ENCODE peak calls at places on chromosomes 4 and X, in ten cellular contexts. One of them, this sample, is unnamed.

GRCh38 chrX:119417842-119418241 is 18.7 kb downstream of the SLC25A43 start:
- DNase-seq in uterus: no peak
- DNase-seq in astrocyte: no peak
- DNase-seq in OCI-LY7: peak; percentile 36
- DNase-seq in naive thymus-derived CD4-positive, alpha-beta T cell: no peak
- DNase-seq in sigmoid colon: no peak
- DNase-seq in left lung: no peak
- DNase-seq in adrenal gland: no peak
- DNase-seq in testis: no peak
- DNase-seq in aorta: no peak
- DNase-seq in this sample: no peak

GRCh38 chr4:88107406-88108107 is 50.9 kb downstream of the ABCG2 start:
- DNase-seq in uterus: no peak
- DNase-seq in astrocyte: peak; percentile 4
- DNase-seq in OCI-LY7: no peak
- DNase-seq in naive thymus-derived CD4-positive, alpha-beta T cell: no peak
- DNase-seq in sigmoid colon: no peak
- DNase-seq in left lung: no peak
- DNase-seq in adrenal gland: peak; percentile 45
- DNase-seq in testis: no peak
- DNase-seq in aorta: no peak
- DNase-seq in this sample: peak; percentile 7

GRCh38 chr4:143286733-143287570 is 49.7 kb upstream of the GAB1 start:
- DNase-seq in uterus: no peak
- DNase-seq in astrocyte: peak; percentile 53
- DNase-seq in OCI-LY7: no peak
- DNase-seq in naive thymus-derived CD4-positive, alpha-beta T cell: no peak
- DNase-seq in sigmoid colon: no peak
- DNase-seq in left lung: no peak
- DNase-seq in adrenal gland: no peak
- DNase-seq in testis: no peak
- DNase-seq in aorta: no peak
- DNase-seq in this sample: peak; percentile 74

GRCh38 chr4:3677671-3678070 is 88.5 kb upstream of the ADRA2C start:
- DNase-seq in uterus: peak; percentile 20
- DNase-seq in astrocyte: no peak
- DNase-seq in OCI-LY7: peak; percentile 83
- DNase-seq in naive thymus-derived CD4-positive, alpha-beta T cell: no peak
- DNase-seq in sigmoid colon: peak; percentile 41
- DNase-seq in left lung: no peak
- DNase-seq in adrenal gland: no peak
- DNase-seq in testis: no peak
- DNase-seq in aorta: no peak
- DNase-seq in this sample: no peak

GRCh38 chr4:148530114-148530513 is 87.9 kb upstream of the NR3C2 start:
- DNase-seq in uterus: no peak
- DNase-seq in astrocyte: no peak
- DNase-seq in OCI-LY7: no peak
- DNase-seq in naive thymus-derived CD4-positive, alpha-beta T cell: no peak
- DNase-seq in sigmoid colon: no peak
- DNase-seq in left lung: no peak
- DNase-seq in adrenal gland: no peak
- DNase-seq in testis: no peak
- DNase-seq in aorta: no peak
- DNase-seq in this sample: no peak

GRCh38 chr4:101345271-101345595 is 2.1 kb downstream of the PPP3CA start:
- DNase-seq in uterus: peak; percentile 14
- DNase-seq in astrocyte: no peak
- DNase-seq in OCI-LY7: peak; percentile 34
- DNase-seq in naive thymus-derived CD4-positive, alpha-beta T cell: peak; percentile 9
- DNase-seq in sigmoid colon: no peak
- DNase-seq in left lung: no peak
- DNase-seq in adrenal gland: no peak
- DNase-seq in testis: no peak
- DNase-seq in aorta: no peak
- DNase-seq in this sample: peak; percentile 73

GRCh38 chr4:151568966-151569365 is 160.0 kb downstream of the FHIP1A start:
- DNase-seq in uterus: no peak
- DNase-seq in astrocyte: no peak
- DNase-seq in OCI-LY7: no peak
- DNase-seq in naive thymus-derived CD4-positive, alpha-beta T cell: no peak
- DNase-seq in sigmoid colon: no peak
- DNase-seq in left lung: no peak
- DNase-seq in adrenal gland: no peak
- DNase-seq in testis: no peak
- DNase-seq in aorta: no peak
- DNase-seq in this sample: no peak

GRCh38 chrX:19225906-19226305 is 103.6 kb upstream of the ADGRG2 start:
- DNase-seq in uterus: no peak
- DNase-seq in astrocyte: no peak
- DNase-seq in OCI-LY7: no peak
- DNase-seq in naive thymus-derived CD4-positive, alpha-beta T cell: no peak
- DNase-seq in sigmoid colon: no peak
- DNase-seq in left lung: no peak
- DNase-seq in adrenal gland: no peak
- DNase-seq in testis: peak; percentile 19
- DNase-seq in aorta: no peak
- DNase-seq in this sample: no peak

GRCh38 chr4:176406736-176407135 is 87.0 kb downstream of the SPCS3 start:
- DNase-seq in uterus: no peak
- DNase-seq in astrocyte: peak; percentile 68
- DNase-seq in OCI-LY7: no peak
- DNase-seq in naive thymus-derived CD4-positive, alpha-beta T cell: no peak
- DNase-seq in sigmoid colon: no peak
- DNase-seq in left lung: no peak
- DNase-seq in adrenal gland: no peak
- DNase-seq in testis: no peak
- DNase-seq in aorta: no peak
- DNase-seq in this sample: peak; percentile 11

GRCh38 chr4:100372432-100372831 is 145.4 kb downstream of the EMCN start:
- DNase-seq in uterus: no peak
- DNase-seq in astrocyte: no peak
- DNase-seq in OCI-LY7: peak; percentile 3
- DNase-seq in naive thymus-derived CD4-positive, alpha-beta T cell: no peak
- DNase-seq in sigmoid colon: no peak
- DNase-seq in left lung: no peak
- DNase-seq in adrenal gland: no peak
- DNase-seq in testis: no peak
- DNase-seq in aorta: no peak
- DNase-seq in this sample: no peak

GRCh38 chr4:6425336-6425735 is 47.1 kb downstream of the PPP2R2C start:
- DNase-seq in uterus: no peak
- DNase-seq in astrocyte: no peak
- DNase-seq in OCI-LY7: no peak
- DNase-seq in naive thymus-derived CD4-positive, alpha-beta T cell: no peak
- DNase-seq in sigmoid colon: no peak
- DNase-seq in left lung: no peak
- DNase-seq in adrenal gland: no peak
- DNase-seq in testis: no peak
- DNase-seq in aorta: peak; percentile 40
- DNase-seq in this sample: no peak

GRCh38 chrX:50698944-50699343 is 115.0 kb downstream of the SHROOM4 start:
- DNase-seq in uterus: no peak
- DNase-seq in astrocyte: no peak
- DNase-seq in OCI-LY7: no peak
- DNase-seq in naive thymus-derived CD4-positive, alpha-beta T cell: no peak
- DNase-seq in sigmoid colon: no peak
- DNase-seq in left lung: no peak
- DNase-seq in adrenal gland: no peak
- DNase-seq in testis: no peak
- DNase-seq in aorta: no peak
- DNase-seq in this sample: no peak

GRCh38 chrX:130393451-130394074 is 8.1 kb upstream of the GPR119 start:
- DNase-seq in uterus: no peak
- DNase-seq in astrocyte: peak; percentile 15
- DNase-seq in OCI-LY7: peak; percentile 23
- DNase-seq in naive thymus-derived CD4-positive, alpha-beta T cell: no peak
- DNase-seq in sigmoid colon: no peak
- DNase-seq in left lung: no peak
- DNase-seq in adrenal gland: peak; percentile 52
- DNase-seq in testis: peak; percentile 52
- DNase-seq in aorta: no peak
- DNase-seq in this sample: peak; percentile 75

GRCh38 chr4:88738146-88738545 is 40.5 kb upstream of the NAP1L5 start:
- DNase-seq in uterus: no peak
- DNase-seq in astrocyte: no peak
- DNase-seq in OCI-LY7: no peak
- DNase-seq in naive thymus-derived CD4-positive, alpha-beta T cell: peak; percentile 20
- DNase-seq in sigmoid colon: no peak
- DNase-seq in left lung: no peak
- DNase-seq in adrenal gland: no peak
- DNase-seq in testis: no peak
- DNase-seq in aorta: no peak
- DNase-seq in this sample: no peak

GRCh38 chrX:41559235-41559634 is 112.1 kb downstream of the NYX start:
- DNase-seq in uterus: no peak
- DNase-seq in astrocyte: no peak
- DNase-seq in OCI-LY7: no peak
- DNase-seq in naive thymus-derived CD4-positive, alpha-beta T cell: no peak
- DNase-seq in sigmoid colon: no peak
- DNase-seq in left lung: no peak
- DNase-seq in adrenal gland: no peak
- DNase-seq in testis: no peak
- DNase-seq in aorta: no peak
- DNase-seq in this sample: no peak
- H3K4me1 ChIP-seq in uterus: no peaks in the 10 kb centered on the region
- H3K4me1 ChIP-seq in astrocyte: peaks cover 21% of the 10 kb centered on the region
- H3K4me1 ChIP-seq in OCI-LY7: peaks cover 20% of the 10 kb centered on the region
- H3K4me1 ChIP-seq in naive thymus-derived CD4-positive, alpha-beta T cell: no peaks in the 10 kb centered on the region
- H3K4me1 ChIP-seq in sigmoid colon: no peaks in the 10 kb centered on the region
- H3K4me1 ChIP-seq in left lung: no peaks in the 10 kb centered on the region
- H3K4me1 ChIP-seq in adrenal gland: peaks cover 10% of the 10 kb centered on the region
- H3K4me1 ChIP-seq in testis: no peaks in the 10 kb centered on the region
- H3K4me1 ChIP-seq in aorta: no peaks in the 10 kb centered on the region
- H3K4me1 ChIP-seq in this sample: peaks cover 18% of the 10 kb centered on the region

DNA sequence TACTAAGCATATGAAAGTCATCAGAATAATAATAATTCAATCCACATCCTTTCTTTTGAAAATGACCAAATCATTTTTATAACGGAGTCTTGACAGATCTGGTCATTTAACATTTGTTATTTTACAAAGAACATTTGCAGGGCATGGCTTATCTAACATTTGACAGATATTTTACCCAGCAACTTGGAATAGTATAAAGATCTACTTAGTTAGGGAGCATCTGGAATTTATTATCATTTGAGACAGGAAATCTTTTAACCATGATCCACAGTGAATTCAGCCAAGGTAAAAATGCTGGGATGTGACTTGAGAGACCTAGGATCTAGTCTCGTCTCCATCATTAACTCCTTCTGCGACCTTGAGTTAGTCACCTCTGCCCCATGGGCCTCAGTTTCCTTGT is 22.4 kb downstream of the STARD8 start:
- DNase-seq in uterus: no peak
- DNase-seq in astrocyte: no peak
- DNase-seq in OCI-LY7: no peak
- DNase-seq in naive thymus-derived CD4-positive, alpha-beta T cell: no peak
- DNase-seq in sigmoid colon: no peak
- DNase-seq in left lung: no peak
- DNase-seq in adrenal gland: no peak
- DNase-seq in testis: no peak
- DNase-seq in aorta: no peak
- DNase-seq in this sample: peak; percentile 30
- H3K4me1 ChIP-seq in uterus: no peaks in the 10 kb centered on the region
- H3K4me1 ChIP-seq in astrocyte: no peaks in the 10 kb centered on the region
- H3K4me1 ChIP-seq in OCI-LY7: no peaks in the 10 kb centered on the region
- H3K4me1 ChIP-seq in naive thymus-derived CD4-positive, alpha-beta T cell: no peaks in the 10 kb centered on the region
- H3K4me1 ChIP-seq in sigmoid colon: no peaks in the 10 kb centered on the region
- H3K4me1 ChIP-seq in left lung: no peaks in the 10 kb centered on the region
- H3K4me1 ChIP-seq in adrenal gland: no peaks in the 10 kb centered on the region
- H3K4me1 ChIP-seq in testis: no peaks in the 10 kb centered on the region
- H3K4me1 ChIP-seq in aorta: no peaks in the 10 kb centered on the region
- H3K4me1 ChIP-seq in this sample: peaks cover 7% of the 10 kb centered on the region

DNA sequence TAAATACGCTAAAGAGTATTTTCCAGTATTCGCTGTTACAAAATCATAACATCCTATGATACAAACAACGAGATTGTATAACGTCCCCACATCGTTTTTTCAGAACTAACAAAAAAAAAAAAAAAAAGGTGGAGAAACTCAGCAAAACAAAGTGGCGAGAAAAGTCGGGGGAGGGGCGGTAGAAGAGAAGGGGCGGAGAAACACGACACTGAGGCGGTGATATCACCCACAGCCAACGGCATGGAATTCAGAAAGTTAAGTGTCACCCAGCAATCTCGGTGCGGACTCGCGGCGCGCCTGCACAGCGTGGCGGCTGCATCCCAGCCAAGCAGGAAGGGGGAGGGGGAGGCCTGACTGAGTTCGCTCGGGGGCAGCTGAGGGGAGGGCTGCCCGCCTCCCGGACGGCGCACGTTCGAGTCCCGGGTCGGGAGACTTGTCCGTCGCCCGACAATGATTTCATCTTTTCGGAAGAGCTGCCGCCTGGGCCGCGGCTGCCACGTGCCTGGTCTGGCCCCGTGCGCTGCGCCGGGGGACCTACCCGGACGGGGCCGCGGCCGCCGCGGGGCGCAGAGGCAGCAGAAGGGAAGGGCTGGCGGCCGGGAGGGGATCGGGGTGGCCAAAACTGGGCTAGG is 830 bp downstream of the SETD7 start:
- DNase-seq in uterus: peak; percentile 94
- DNase-seq in astrocyte: peak; percentile 86
- DNase-seq in OCI-LY7: peak; percentile 91
- DNase-seq in naive thymus-derived CD4-positive, alpha-beta T cell: peak; percentile 93
- DNase-seq in sigmoid colon: peak; percentile 96
- DNase-seq in left lung: peak; percentile 92
- DNase-seq in adrenal gland: peak; percentile 93
- DNase-seq in testis: peak; percentile 95
- DNase-seq in aorta: peak; percentile 96
- DNase-seq in this sample: peak; percentile 96
- H3K4me1 ChIP-seq in uterus: no peaks in the 10 kb centered on the region
- H3K4me1 ChIP-seq in astrocyte: peaks cover 40% of the 10 kb centered on the region
- H3K4me1 ChIP-seq in OCI-LY7: peaks cover 73% of the 10 kb centered on the region
- H3K4me1 ChIP-seq in naive thymus-derived CD4-positive, alpha-beta T cell: peaks cover 12% of the 10 kb centered on the region
- H3K4me1 ChIP-seq in sigmoid colon: no peaks in the 10 kb centered on the region
- H3K4me1 ChIP-seq in left lung: peaks cover 21% of the 10 kb centered on the region
- H3K4me1 ChIP-seq in adrenal gland: peaks cover 6% of the 10 kb centered on the region
- H3K4me1 ChIP-seq in testis: peaks cover 46% of the 10 kb centered on the region
- H3K4me1 ChIP-seq in aorta: peaks cover 9% of the 10 kb centered on the region
- H3K4me1 ChIP-seq in this sample: peaks cover 67% of the 10 kb centered on the region

DNA sequence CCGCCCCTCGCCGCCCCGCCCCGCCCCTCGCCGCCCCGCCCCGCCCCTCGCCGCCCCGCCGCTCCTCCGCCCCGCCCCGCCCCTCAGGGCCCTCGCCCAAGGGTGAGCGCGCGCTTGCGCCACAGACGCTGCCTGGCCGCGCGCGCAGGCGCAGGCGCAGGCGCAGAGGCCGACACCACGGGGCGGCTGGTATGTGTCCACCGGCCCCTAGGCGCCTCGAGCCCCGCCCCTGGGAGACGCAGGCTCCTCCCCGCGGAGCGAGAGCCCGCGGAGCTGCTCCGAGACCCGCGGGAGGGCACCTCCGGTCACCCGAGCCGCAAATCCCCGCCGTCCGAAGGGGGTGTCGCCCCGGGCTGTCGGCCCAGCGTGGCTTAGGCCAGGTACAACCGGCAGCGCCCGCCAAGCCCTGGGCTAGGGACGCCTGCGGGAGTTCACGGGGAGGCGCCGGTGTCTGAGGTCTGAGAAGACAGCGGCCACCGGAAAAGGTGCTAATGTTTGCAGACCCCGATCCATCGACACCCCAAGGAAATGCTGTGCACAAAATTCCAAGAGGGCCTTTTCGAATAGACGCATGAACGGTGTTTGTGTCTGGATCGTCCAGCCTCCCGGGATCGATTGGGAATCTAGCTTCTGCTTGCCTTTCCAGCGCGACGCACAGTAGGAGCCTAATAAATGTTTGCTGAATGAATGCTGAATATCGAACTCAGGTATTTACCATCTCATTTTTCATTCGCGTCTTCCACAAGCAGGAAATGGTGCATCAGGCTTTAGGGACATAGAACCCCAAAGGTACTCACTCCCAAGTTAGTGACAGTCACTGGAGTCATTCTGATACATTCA is 473 bp upstream of the CCNQ start:
- DNase-seq in uterus: peak; percentile 86
- DNase-seq in astrocyte: peak; percentile 56
- DNase-seq in OCI-LY7: peak; percentile 91
- DNase-seq in naive thymus-derived CD4-positive, alpha-beta T cell: peak; percentile 84
- DNase-seq in sigmoid colon: peak; percentile 94
- DNase-seq in left lung: peak; percentile 97
- DNase-seq in adrenal gland: peak; percentile 87
- DNase-seq in testis: peak; percentile 83
- DNase-seq in aorta: peak; percentile 95
- DNase-seq in this sample: peak; percentile 90
- H3K4me1 ChIP-seq in uterus: no peaks in the 10 kb centered on the region
- H3K4me1 ChIP-seq in astrocyte: peaks cover 6% of the 10 kb centered on the region
- H3K4me1 ChIP-seq in OCI-LY7: peaks cover 22% of the 10 kb centered on the region
- H3K4me1 ChIP-seq in naive thymus-derived CD4-positive, alpha-beta T cell: peaks cover 21% of the 10 kb centered on the region
- H3K4me1 ChIP-seq in sigmoid colon: no peaks in the 10 kb centered on the region
- H3K4me1 ChIP-seq in left lung: no peaks in the 10 kb centered on the region
- H3K4me1 ChIP-seq in adrenal gland: no peaks in the 10 kb centered on the region
- H3K4me1 ChIP-seq in testis: peaks cover 2% of the 10 kb centered on the region
- H3K4me1 ChIP-seq in aorta: no peaks in the 10 kb centered on the region
- H3K4me1 ChIP-seq in this sample: no peaks in the 10 kb centered on the region

This sample was measured in adipocyte.